ENCODE peak calls at places on chromosome 19, in six cellular contexts. A is lower lobe of right lung, M is RKO, B is ACHN, T is fibroblast of lung, R is pons. W is an unnamed sample.

GRCh38 chr19:18807861-18808331 is 16.8 kb upstream of the COMP start:
- DNase-seq in A (no peak), M (no peak), B (no peak), T (no peak), R (no peak), W (no peak)

GRCh38 chr19:55220525-55220924 is 8.0 kb downstream of the TMEM86B start:
- DNase-seq in A (no peak), M (no peak), B (peak), T (no peak), R (no peak), W (no peak)

GRCh38 chr19:12834418-12834943 is at the start of gene RTBDN:
- DNase-seq in A (no peak), M (no peak), B (no peak), T (no peak), R (no peak), W (no peak)

GRCh38 chr19:19105365-19106060 is 32.8 kb downstream of the TMEM161A start:
- DNase-seq in A (no peak), M (no peak), B (no peak), T (peak), R (no peak), W (no peak)

GRCh38 chr19:23393121-23393520 is 2.1 kb downstream of the ZNF91 start:
- DNase-seq in A (no peak), M (no peak), B (no peak), T (no peak), R (no peak), W (no peak)

GRCh38 chr19:17441241-17442135 is 7.0 kb downstream of the TMEM221 start:
- DNase-seq in A (no peak), M (peak), B (peak), T (peak), R (no peak), W (no peak)

GRCh38 chr19:12794196-12794921 is 3.1 kb downstream of the JUNB start:
- DNase-seq in A (no peak), M (no peak), B (no peak), T (no peak), R (no peak), W (no peak)

GRCh38 chr19:35908010-35908441 is at the start of gene TYROBP:
- DNase-seq in A (peak), M (no peak), B (no peak), T (no peak), R (no peak), W (peak)

GRCh38 chr19:31451686-31452325 is 102.6 kb upstream of the TSHZ3 start:
- DNase-seq in A (no peak), M (no peak), B (no peak), T (peak), R (no peak), W (no peak)

GRCh38 chr19:4633140-4633967 is 6.0 kb upstream of the TNFAIP8L1 start:
- DNase-seq in A (peak), M (peak), B (peak), T (peak), R (peak), W (peak)

GRCh38 chr19:602391-603301 is 13.0 kb downstream of the HCN2 start:
- DNase-seq in A (no peak), M (no peak), B (no peak), T (no peak), R (no peak), W (no peak)

GRCh38 chr19:53881482-53882390 is at the start of gene PRKCG:
- DNase-seq in A (peak), M (peak), B (no peak), T (no peak), R (no peak), W (peak)

GRCh38 chr19:28887920-28888618 is 324.9 kb downstream of the UQCRFS1 start:
- DNase-seq in A (peak), M (no peak), B (no peak), T (no peak), R (no peak), W (no peak)

GRCh38 chr19:17576758-17577532 is 21.5 kb downstream of the COLGALT1 start:
- DNase-seq in A (peak), M (no peak), B (peak), T (peak), R (no peak), W (no peak)

GRCh38 chr19:40223135-40223822 is 3.2 kb downstream of the CCNP start:
- DNase-seq in A (no peak), M (no peak), B (no peak), T (no peak), R (no peak), W (no peak)

GRCh38 chr19:16628183-16628983 is at the start of gene MED26:
- DNase-seq in A (peak), M (peak), B (peak), T (peak), R (peak), W (peak)

GRCh38 chr19:49746206-49746958 is 16.7 kb downstream of the TSKS start:
- DNase-seq in A (peak), M (no peak), B (no peak), T (peak), R (no peak), W (peak)

GRCh38 chr19:38877781-38878574 is at the start of gene RINL:
- DNase-seq in A (peak), M (no peak), B (no peak), T (no peak), R (no peak), W (peak)

GRCh38 chr19:42074513-42075363 is 1.2 kb upstream of the ZNF574 start:
- DNase-seq in A (no peak), M (peak), B (peak), T (no peak), R (no peak), W (no peak)

GRCh38 chr19:4445963-4446668 is 11.5 kb downstream of the UBXN6 start:
- DNase-seq in A (no peak), M (no peak), B (no peak), T (no peak), R (no peak), W (no peak)

GRCh38 chr19:43782311-43782660 is 1.5 kb upstream of the KCNN4 start:
- DNase-seq in A (no peak), M (no peak), B (no peak), T (no peak), R (no peak), W (no peak)

GRCh38 chr19:58545286-58546068 is 1.6 kb downstream of the TRIM28 start:
- DNase-seq in A (no peak), M (no peak), B (no peak), T (no peak), R (no peak), W (no peak)

GRCh38 chr19:28501979-28502378 is 711.0 kb downstream of the UQCRFS1 start:
- DNase-seq in A (no peak), M (no peak), B (no peak), T (no peak), R (no peak), W (no peak)

GRCh38 chr19:10001899-10002298 is 8.4 kb downstream of the COL5A3 start:
- DNase-seq in A (no peak), M (peak), B (peak), T (no peak), R (no peak), W (no peak)

GRCh38 chr19:3509566-3509989 is 3.5 kb downstream of the FZR1 start:
- DNase-seq in A (no peak), M (peak), B (no peak), T (peak), R (no peak), W (no peak)

GRCh38 chr19:58450836-58451357 is 525 bp upstream of the ZNF324B start:
- DNase-seq in A (no peak), M (no peak), B (no peak), T (no peak), R (no peak), W (no peak)

GRCh38 chr19:54257116-54257480 is at the start of gene LILRB5:
- DNase-seq in A (no peak), M (no peak), B (no peak), T (no peak), R (no peak), W (no peak)

W was measured in naive B cell.